ENCODE peak calls at places on chromosome 7, in eight cellular contexts. C is tibial artery, V is AG04450, W is MM.1S, A is PC-3, H is iPS DF 6.9, G is colonic mucosa, F is spleen. U is an unnamed sample.

GRCh38 chr7:101550641-101551531 is 78.2 kb downstream of the MYL10 start:
- DNase-seq in V (no peak), F (peak), A (no peak), C (peak), H (no peak), G (no peak), W (no peak), U (no peak)

GRCh38 chr7:101728888-101729883 is 88.2 kb upstream of the CUX1 start:
- DNase-seq in G (peak), C (no peak), V (peak), F (no peak), W (no peak), A (no peak), H (no peak), U (peak)

GRCh38 chr7:85685901-85686300 is 499.0 kb upstream of the SEMA3D start:
- DNase-seq in A (peak), W (no peak), G (no peak), V (no peak), H (no peak), C (no peak), F (no peak), U (peak)

GRCh38 chr7:27191716-27192545 is 6.9 kb upstream of the HOXA11 start:
- DNase-seq in A (peak), G (peak), C (peak), V (no peak), W (no peak), F (no peak), H (no peak), U (no peak)

GRCh38 chr7:92695308-92696261 is 105.4 kb upstream of the FAM133B start:
- DNase-seq in G (peak), H (no peak), A (peak), W (no peak), F (no peak), C (no peak), V (peak), U (peak)

GRCh38 chr7:81693080-81693479 is 76.8 kb downstream of the HGF start:
- DNase-seq in V (no peak), F (no peak), A (no peak), C (no peak), W (no peak), H (no peak), G (no peak), U (no peak)

GRCh38 chr7:97971120-97971989 is 18.6 kb downstream of the OCM2 start:
- DNase-seq in H (no peak), W (peak), F (no peak), A (peak), V (no peak), C (no peak), G (peak), U (peak)

GRCh38 chr7:41148521-41148951 is 554.4 kb downstream of the INHBA start:
- DNase-seq in W (no peak), F (no peak), H (no peak), C (no peak), V (peak), A (peak), G (no peak), U (peak)

GRCh38 chr7:135169141-135169935 is 1.2 kb downstream of the CYREN start:
- DNase-seq in C (no peak), V (no peak), G (peak), H (no peak), F (peak), W (peak), A (peak), U (peak)

GRCh38 chr7:70736715-70737460 is 395.1 kb upstream of the GALNT17 start:
- DNase-seq in A (no peak), H (no peak), W (no peak), F (no peak), C (no peak), G (peak), V (peak), U (peak)

GRCh38 chr7:106070201-106070551 is 41.9 kb downstream of the SYPL1 start:
- DNase-seq in H (no peak), A (peak), G (no peak), C (no peak), V (no peak), W (no peak), F (no peak), U (peak)

GRCh38 chr7:149722356-149722957 is 50.9 kb downstream of the ZNF467 start:
- DNase-seq in F (peak), W (no peak), H (no peak), G (no peak), A (no peak), C (no peak), V (no peak), U (no peak)

GRCh38 chr7:142853739-142854504 is 954 bp upstream of the EPHB6 start:
- DNase-seq in F (peak), W (peak), G (peak), V (peak), A (peak), C (peak), H (no peak), U (peak)

GRCh38 chr7:139648941-139649425 is 125.5 kb downstream of the CLEC2L start:
- DNase-seq in F (peak), G (no peak), C (no peak), H (no peak), A (no peak), W (no peak), V (no peak), U (no peak)

GRCh38 chr7:137670521-137671064 is 176.2 kb downstream of the DGKI start:
- DNase-seq in W (no peak), A (peak), H (no peak), F (no peak), V (no peak), C (no peak), G (no peak), U (peak)

GRCh38 chr7:143892527-143893300 is 9.3 kb downstream of the TCAF1 start:
- DNase-seq in V (no peak), H (no peak), F (no peak), C (no peak), A (peak), G (no peak), W (peak), U (peak)

GRCh38 chr7:112985377-112985987 is 101.1 kb downstream of the GPR85 start:
- DNase-seq in A (peak), G (no peak), C (no peak), V (no peak), H (no peak), W (no peak), F (no peak), U (peak)

GRCh38 chr7:98878365-98879197 is at the start of gene TRRAP:
- DNase-seq in G (peak), W (peak), V (no peak), H (no peak), C (peak), A (peak), F (peak), U (peak)

GRCh38 chr7:117164578-117164977 is 158.3 kb downstream of the WNT2 start:
- DNase-seq in V (no peak), F (no peak), H (no peak), W (no peak), A (peak), C (no peak), G (no peak), U (peak)

GRCh38 chr7:106824458-106824857 is 40.6 kb upstream of the PIK3CG start:
- DNase-seq in G (no peak), V (no peak), F (no peak), H (no peak), A (peak), W (no peak), C (no peak), U (peak)

GRCh38 chr7:7221602-7222038 is 39.3 kb downstream of the C1GALT1 start:
- DNase-seq in G (no peak), F (no peak), H (no peak), C (no peak), V (peak), A (peak), W (no peak), U (peak)

GRCh38 chr7:7848245-7848644 is 120.4 kb upstream of the GLCCI1 start:
- DNase-seq in C (no peak), G (no peak), A (no peak), F (no peak), H (no peak), V (no peak), W (peak), U (no peak)

GRCh38 chr7:139730746-139731612 is 46.8 kb downstream of the HIPK2 start:
- DNase-seq in F (no peak), G (no peak), C (peak), W (peak), V (no peak), H (no peak), A (peak), U (no peak)

GRCh38 chr7:101386558-101387199 is 24.0 kb downstream of the COL26A1 start:
- DNase-seq in G (no peak), C (no peak), H (no peak), F (peak), W (peak), V (no peak), A (no peak), U (no peak)

GRCh38 chr7:46178685-46179084 is 257.6 kb upstream of the IGFBP3 start:
- DNase-seq in H (no peak), V (no peak), G (no peak), A (peak), F (no peak), W (no peak), C (no peak), U (peak)

GRCh38 chr7:37247881-37248280 is 200.8 kb downstream of the ELMO1 start:
- DNase-seq in H (no peak), V (no peak), G (no peak), F (no peak), W (no peak), A (peak), C (no peak), U (peak)

GRCh38 chr7:20776942-20777341 is 9.7 kb downstream of the SP8 start:
- DNase-seq in C (no peak), G (no peak), F (no peak), V (no peak), H (no peak), A (no peak), W (no peak), U (no peak)

GRCh38 chr7:129367700-129368388 is 66.4 kb upstream of the STRIP2 start:
- DNase-seq in G (peak), V (no peak), H (peak), F (peak), A (peak), W (peak), C (peak), U (peak)
- H3K4me3 ChIP-seq in G (peak), V (no peak), H (no peak), F (no peak), A (peak), W (peak), C (no peak), U (no peak)

GRCh38 chr7:333399-333776 is 43.4 kb downstream of the FOXL3 start:
- DNase-seq in G (peak), W (no peak), V (no peak), C (no peak), F (no peak), A (peak), H (no peak), U (peak)

GRCh38 chr7:337567-337951 is 47.6 kb downstream of the FOXL3 start:
- DNase-seq in A (no peak), H (no peak), G (no peak), C (no peak), V (no peak), W (no peak), F (no peak), U (no peak)

GRCh38 chr7:336810-337566 is 47.0 kb downstream of the FOXL3 start:
- DNase-seq in H (no peak), W (no peak), C (no peak), G (no peak), F (peak), A (no peak), V (no peak), U (no peak)

GRCh38 chr7:334618-335357 is 44.8 kb downstream of the FOXL3 start:
- DNase-seq in A (no peak), H (no peak), F (no peak), W (no peak), C (no peak), G (no peak), V (no peak), U (no peak)

DNA sequence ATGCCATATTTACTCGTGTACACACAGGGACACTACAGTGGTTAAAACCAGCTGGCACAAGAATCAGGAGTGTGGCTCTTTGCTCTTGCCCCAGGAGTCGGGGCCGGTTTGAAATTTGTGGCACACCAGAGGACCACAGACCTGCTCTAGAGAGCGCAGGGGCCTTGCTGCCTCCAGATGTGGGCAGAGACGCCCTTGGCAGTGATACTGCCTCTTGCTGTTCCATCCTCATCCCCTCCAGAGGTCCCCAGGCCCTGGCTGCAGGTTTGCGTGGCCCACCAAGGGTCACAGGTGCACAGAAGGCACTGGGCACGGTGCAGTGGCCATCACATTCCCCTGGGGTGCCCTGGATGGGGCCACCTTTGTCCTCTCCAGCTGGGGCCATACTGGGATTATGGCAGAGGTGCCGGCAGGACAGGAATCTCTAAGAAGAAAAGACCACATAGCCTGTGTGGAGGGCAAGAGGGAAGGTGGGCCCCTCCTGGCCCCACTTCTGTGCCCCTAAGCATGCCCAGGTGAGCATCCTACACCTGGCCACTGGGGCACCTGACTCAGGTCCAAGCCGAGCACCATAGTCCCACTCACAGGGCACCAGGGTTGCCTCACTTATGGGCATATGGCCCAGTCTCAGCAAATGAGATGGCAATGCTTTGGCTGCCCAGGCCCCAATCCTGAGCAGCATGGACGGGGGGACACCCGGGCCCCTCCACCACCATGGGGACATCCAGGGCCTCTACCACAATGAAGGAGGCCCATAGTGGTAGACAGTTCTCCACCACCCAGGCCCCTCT is 45.6 kb downstream of the FOXL3 start:
- DNase-seq in V (no peak), F (no peak), A (no peak), C (no peak), G (no peak), H (no peak), W (no peak), U (no peak)
- H3K4me3 ChIP-seq in V (no peak), F (no peak), A (no peak), C (no peak), G (no peak), H (no peak), W (no peak), U (no peak)

GRCh38 chr7:55086413-55087201 is 67.8 kb downstream of the EGFR start:
- DNase-seq in A (peak), F (no peak), C (no peak), H (no peak), V (peak), W (no peak), G (no peak), U (peak)

GRCh38 chr7:55083206-55083605 is 64.4 kb downstream of the EGFR start:
- DNase-seq in C (no peak), A (no peak), G (no peak), V (no peak), F (no peak), W (no peak), H (no peak), U (no peak)

GRCh38 chr7:55084307-55084706 is 65.5 kb downstream of the EGFR start:
- DNase-seq in V (no peak), C (no peak), A (no peak), W (no peak), G (no peak), H (no peak), F (no peak), U (no peak)

GRCh38 chr7:55087521-55087961 is 68.7 kb downstream of the EGFR start:
- DNase-seq in H (no peak), G (no peak), F (no peak), A (no peak), V (no peak), W (no peak), C (no peak), U (no peak)

GRCh38 chr7:55085511-55086412 is 66.9 kb downstream of the EGFR start:
- DNase-seq in C (no peak), A (no peak), F (no peak), V (no peak), G (no peak), H (no peak), W (no peak), U (no peak)
- H3K4me3 ChIP-seq in C (peak), A (peak), F (no peak), V (peak), G (no peak), H (no peak), W (no peak), U (no peak)

GRCh38 chr7:107994366-107994765 is 8.6 kb downstream of the LAMB1 start:
- DNase-seq in V (no peak), F (no peak), A (no peak), W (no peak), C (no peak), G (no peak), H (no peak), U (no peak)

GRCh38 chr7:107993879-107994278 is 9.1 kb downstream of the LAMB1 start:
- DNase-seq in C (no peak), A (no peak), H (no peak), G (peak), W (no peak), V (no peak), F (no peak), U (no peak)

GRCh38 chr7:107995184-107996071 is 7.5 kb downstream of the LAMB1 start:
- DNase-seq in W (no peak), A (peak), G (no peak), H (peak), F (no peak), C (no peak), V (no peak), U (peak)

GRCh38 chr7:107998150-107998549 is 4.8 kb downstream of the LAMB1 start:
- DNase-seq in C (no peak), F (no peak), A (peak), G (no peak), V (no peak), H (no peak), W (no peak), U (peak)

DNA sequence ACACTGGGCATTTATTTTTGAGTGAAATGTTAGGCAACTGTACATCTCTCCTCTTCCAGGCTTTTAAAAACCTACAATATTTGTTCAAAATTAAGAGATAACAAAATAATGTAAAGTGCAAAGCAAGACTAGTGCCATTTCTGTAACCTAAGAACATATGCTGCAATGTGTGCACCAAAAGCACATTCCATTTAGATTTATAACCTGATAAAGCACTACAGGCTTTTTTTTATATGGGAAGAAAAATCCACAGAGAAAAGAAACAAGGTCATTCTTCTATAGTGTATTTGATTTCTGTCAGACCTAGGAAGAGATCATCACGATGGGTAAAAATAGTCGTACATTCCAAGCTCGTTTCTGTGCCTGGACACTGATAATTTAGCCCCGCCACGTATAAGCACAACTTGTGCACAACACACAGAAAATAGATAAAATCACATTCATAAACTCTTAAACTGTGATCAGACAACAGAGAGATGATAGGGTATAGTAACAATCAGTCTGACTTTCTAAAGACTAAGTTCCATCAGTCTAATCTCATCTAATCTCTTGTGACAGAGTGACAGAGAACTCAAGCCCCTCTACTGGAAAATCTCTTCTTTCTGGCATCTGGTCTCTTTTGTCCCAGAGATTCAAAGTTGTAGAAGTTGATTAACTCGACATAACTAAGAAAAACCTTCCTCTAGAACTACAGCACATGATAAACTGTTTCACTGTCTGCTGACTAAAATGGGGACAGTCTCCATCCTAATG is 6.7 kb downstream of the LAMB1 start:
- DNase-seq in H (no peak), V (no peak), F (no peak), C (no peak), W (no peak), G (no peak), A (peak), U (no peak)
- H3K4me3 ChIP-seq in H (no peak), V (no peak), F (no peak), C (no peak), W (no peak), G (no peak), A (peak), U (no peak)

GRCh38 chr7:18552311-18552916 is 56.9 kb downstream of the HDAC9 start:
- DNase-seq in A (peak), V (no peak), H (no peak), G (no peak), W (no peak), F (no peak), C (no peak), U (no peak)

GRCh38 chr7:18550574-18550973 is 55.0 kb downstream of the HDAC9 start:
- DNase-seq in G (no peak), W (no peak), V (no peak), A (no peak), H (no peak), F (no peak), C (no peak), U (no peak)

GRCh38 chr7:18555120-18555519 is 59.6 kb downstream of the HDAC9 start:
- DNase-seq in V (no peak), A (no peak), C (no peak), F (no peak), H (no peak), W (no peak), G (no peak), U (no peak)

GRCh38 chr7:18553585-18554055 is 58.1 kb downstream of the HDAC9 start:
- DNase-seq in A (no peak), V (no peak), F (no peak), C (no peak), W (no peak), H (no peak), G (no peak), U (no peak)

GRCh38 chr7:18552943-18553584 is 57.5 kb downstream of the HDAC9 start:
- DNase-seq in G (no peak), C (no peak), V (no peak), H (no peak), W (no peak), F (no peak), A (peak), U (peak)
- H3K4me3 ChIP-seq in G (no peak), C (no peak), V (no peak), H (no peak), W (no peak), F (no peak), A (peak), U (no peak)

DNA sequence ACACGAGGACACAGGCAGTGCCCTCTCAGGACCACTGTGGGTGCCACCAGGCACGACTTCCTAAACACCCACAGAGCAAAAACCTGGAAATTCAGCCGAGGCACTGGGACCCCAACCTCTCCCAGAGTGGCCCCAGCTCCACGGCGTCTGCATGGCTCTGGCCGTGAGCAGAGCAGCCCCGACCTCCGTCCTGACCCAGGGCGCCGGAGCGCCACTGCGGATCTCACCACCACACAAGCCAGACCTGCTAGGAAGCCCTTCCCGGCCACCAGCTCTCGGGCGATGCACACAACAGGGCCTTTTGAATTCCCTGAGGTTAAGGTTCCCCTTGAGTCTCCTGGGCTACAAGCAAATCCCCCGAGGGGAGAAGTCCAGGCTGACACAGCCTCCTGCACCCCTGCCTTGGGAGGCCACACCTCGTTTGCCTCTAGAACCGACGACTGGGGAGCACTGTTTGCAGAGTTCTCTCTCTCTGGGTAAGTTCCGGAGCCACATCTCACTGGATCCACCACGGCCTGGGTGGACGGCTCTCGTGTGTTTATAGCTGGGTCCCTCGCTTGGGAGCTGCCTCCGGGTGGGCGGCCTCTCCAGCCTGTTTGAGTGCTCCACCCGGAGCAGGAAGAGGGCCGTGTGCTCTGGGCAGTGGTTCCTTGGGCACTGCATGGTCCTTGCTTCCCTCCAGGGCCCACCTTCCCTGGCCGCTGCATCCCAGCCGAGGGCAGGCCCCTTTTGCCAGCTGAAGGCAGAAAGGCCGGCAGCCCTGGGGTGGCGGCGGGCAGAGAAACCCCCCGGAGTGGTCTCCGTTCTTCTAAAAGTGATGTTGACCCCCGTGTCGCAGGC is 15.5 kb upstream of the PSMG3 start:
- DNase-seq in F (no peak), A (no peak), C (no peak), G (no peak), H (no peak), V (no peak), W (no peak), U (no peak)
- H3K4me3 ChIP-seq in F (no peak), A (no peak), C (no peak), G (no peak), H (no peak), V (no peak), W (no peak), U (no peak)